ENCODE peak calls at places on chromosome X, in nine cellular contexts. One of them, this sample, is unnamed.

GRCh38 chrX:7568130-7568529 is 274.8 kb upstream of the VCX start:
- DNase-seq in lower leg skin: no peak
- DNase-seq in fibroblast of lung: no peak
- DNase-seq in mammary epithelial cell: no peak
- DNase-seq in fibroblast of the aortic adventitia: no peak
- DNase-seq in cardiac muscle cell: no peak
- DNase-seq in brain microvascular endothelial cell: no peak
- DNase-seq in DND-41: no peak
- DNase-seq in K562: no peak
- DNase-seq in this sample: no peak

GRCh38 chrX:117936162-117936561 is 180.4 kb downstream of the KLHL13 start:
- DNase-seq in brain microvascular endothelial cell: no peak
- DNase-seq in lower leg skin: no peak
- DNase-seq in cardiac muscle cell: no peak
- DNase-seq in DND-41: no peak
- DNase-seq in fibroblast of lung: no peak
- DNase-seq in fibroblast of the aortic adventitia: no peak
- DNase-seq in K562: peak; percentile 0
- DNase-seq in mammary epithelial cell: no peak
- DNase-seq in this sample: no peak

GRCh38 chrX:153647461-153648357 is 706 bp downstream of the DUSP9 start:
- DNase-seq in fibroblast of lung: no peak
- DNase-seq in mammary epithelial cell: no peak
- DNase-seq in K562: no peak
- DNase-seq in brain microvascular endothelial cell: no peak
- DNase-seq in lower leg skin: no peak
- DNase-seq in cardiac muscle cell: no peak
- DNase-seq in DND-41: no peak
- DNase-seq in fibroblast of the aortic adventitia: no peak
- DNase-seq in this sample: no peak

GRCh38 chrX:10939384-10939783 is 171.7 kb upstream of the HCCS start:
- DNase-seq in fibroblast of lung: no peak
- DNase-seq in mammary epithelial cell: peak; percentile 11
- DNase-seq in K562: no peak
- DNase-seq in DND-41: no peak
- DNase-seq in fibroblast of the aortic adventitia: peak; percentile 24
- DNase-seq in brain microvascular endothelial cell: no peak
- DNase-seq in cardiac muscle cell: no peak
- DNase-seq in lower leg skin: no peak
- DNase-seq in this sample: no peak

GRCh38 chrX:102599950-102600579 is 750 bp downstream of the ARMCX5 start:
- DNase-seq in brain microvascular endothelial cell: peak; percentile 11
- DNase-seq in fibroblast of lung: peak; percentile 54
- DNase-seq in lower leg skin: no peak
- DNase-seq in DND-41: no peak
- DNase-seq in fibroblast of the aortic adventitia: peak; percentile 54
- DNase-seq in mammary epithelial cell: peak; percentile 10
- DNase-seq in K562: peak; percentile 4
- DNase-seq in cardiac muscle cell: peak; percentile 36
- DNase-seq in this sample: no peak

GRCh38 chrX:39627257-39627656 is 470.5 kb downstream of the BCOR start:
- DNase-seq in fibroblast of lung: no peak
- DNase-seq in cardiac muscle cell: no peak
- DNase-seq in K562: peak; percentile 71
- DNase-seq in fibroblast of the aortic adventitia: no peak
- DNase-seq in DND-41: no peak
- DNase-seq in lower leg skin: no peak
- DNase-seq in brain microvascular endothelial cell: no peak
- DNase-seq in mammary epithelial cell: no peak
- DNase-seq in this sample: no peak

GRCh38 chrX:11367609-11368430 is 74.6 kb downstream of the AMELX start:
- DNase-seq in lower leg skin: no peak
- DNase-seq in cardiac muscle cell: peak; percentile 25
- DNase-seq in mammary epithelial cell: no peak
- DNase-seq in K562: peak; percentile 93
- DNase-seq in fibroblast of the aortic adventitia: no peak
- DNase-seq in fibroblast of lung: peak; percentile 8
- DNase-seq in brain microvascular endothelial cell: peak; percentile 15
- DNase-seq in DND-41: no peak
- DNase-seq in this sample: peak; percentile 49

GRCh38 chrX:77087529-77088169 is 359.5 kb upstream of the FGF16 start:
- DNase-seq in lower leg skin: peak; percentile 36
- DNase-seq in brain microvascular endothelial cell: peak; percentile 32
- DNase-seq in mammary epithelial cell: no peak
- DNase-seq in DND-41: no peak
- DNase-seq in fibroblast of the aortic adventitia: peak; percentile 83
- DNase-seq in cardiac muscle cell: peak; percentile 7
- DNase-seq in K562: no peak
- DNase-seq in fibroblast of lung: peak; percentile 25
- DNase-seq in this sample: no peak

GRCh38 chrX:16671005-16671404 is 21.0 kb downstream of the S100G start:
- DNase-seq in cardiac muscle cell: peak; percentile 74
- DNase-seq in lower leg skin: no peak
- DNase-seq in mammary epithelial cell: peak; percentile 25
- DNase-seq in fibroblast of lung: peak; percentile 69
- DNase-seq in DND-41: no peak
- DNase-seq in K562: peak; percentile 59
- DNase-seq in fibroblast of the aortic adventitia: peak; percentile 79
- DNase-seq in brain microvascular endothelial cell: peak; percentile 53
- DNase-seq in this sample: no peak

GRCh38 chrX:5295004-5295403 is 933.7 kb downstream of the NLGN4X start:
- DNase-seq in cardiac muscle cell: no peak
- DNase-seq in K562: no peak
- DNase-seq in lower leg skin: no peak
- DNase-seq in fibroblast of the aortic adventitia: no peak
- DNase-seq in fibroblast of lung: no peak
- DNase-seq in mammary epithelial cell: no peak
- DNase-seq in brain microvascular endothelial cell: no peak
- DNase-seq in DND-41: no peak
- DNase-seq in this sample: no peak

GRCh38 chrX:31219174-31219573 is 147.3 kb upstream of the FTHL17 start:
- DNase-seq in lower leg skin: no peak
- DNase-seq in cardiac muscle cell: no peak
- DNase-seq in DND-41: no peak
- DNase-seq in brain microvascular endothelial cell: no peak
- DNase-seq in fibroblast of lung: no peak
- DNase-seq in K562: peak; percentile 4
- DNase-seq in fibroblast of the aortic adventitia: no peak
- DNase-seq in mammary epithelial cell: no peak
- DNase-seq in this sample: no peak

GRCh38 chrX:120604359-120604782 is 470 bp downstream of the MCTS1 start:
- DNase-seq in fibroblast of lung: peak; percentile 56
- DNase-seq in cardiac muscle cell: peak; percentile 72
- DNase-seq in K562: peak; percentile 53
- DNase-seq in fibroblast of the aortic adventitia: peak; percentile 51
- DNase-seq in mammary epithelial cell: peak; percentile 25
- DNase-seq in DND-41: peak; percentile 49
- DNase-seq in brain microvascular endothelial cell: peak; percentile 32
- DNase-seq in lower leg skin: no peak
- DNase-seq in this sample: peak; percentile 11

GRCh38 chrX:107118322-107119147 is at the start of gene RBM41:
- DNase-seq in cardiac muscle cell: peak; percentile 80
- DNase-seq in K562: peak; percentile 73
- DNase-seq in fibroblast of the aortic adventitia: peak; percentile 75
- DNase-seq in fibroblast of lung: peak; percentile 85
- DNase-seq in brain microvascular endothelial cell: peak; percentile 68
- DNase-seq in mammary epithelial cell: peak; percentile 74
- DNase-seq in DND-41: peak; percentile 81
- DNase-seq in lower leg skin: peak; percentile 71
- DNase-seq in this sample: peak; percentile 9

GRCh38 chrX:46294234-46294633 is 251.0 kb downstream of the ZNF674 start:
- DNase-seq in cardiac muscle cell: peak; percentile 25
- DNase-seq in K562: no peak
- DNase-seq in mammary epithelial cell: no peak
- DNase-seq in lower leg skin: no peak
- DNase-seq in fibroblast of the aortic adventitia: peak; percentile 21
- DNase-seq in DND-41: no peak
- DNase-seq in brain microvascular endothelial cell: peak; percentile 3
- DNase-seq in fibroblast of lung: no peak
- DNase-seq in this sample: no peak

GRCh38 chrX:101550825-101551767 is 749 bp downstream of the ARMCX1 start:
- DNase-seq in brain microvascular endothelial cell: peak; percentile 15
- DNase-seq in cardiac muscle cell: peak; percentile 56
- DNase-seq in K562: peak; percentile 5
- DNase-seq in mammary epithelial cell: peak; percentile 4
- DNase-seq in fibroblast of lung: peak; percentile 37
- DNase-seq in fibroblast of the aortic adventitia: peak; percentile 45
- DNase-seq in DND-41: no peak
- DNase-seq in lower leg skin: peak; percentile 24
- DNase-seq in this sample: no peak

GRCh38 chrX:17842769-17843525 is 18.2 kb downstream of the RAI2 start:
- DNase-seq in fibroblast of the aortic adventitia: no peak
- DNase-seq in K562: no peak
- DNase-seq in fibroblast of lung: peak; percentile 36
- DNase-seq in DND-41: no peak
- DNase-seq in brain microvascular endothelial cell: no peak
- DNase-seq in cardiac muscle cell: peak; percentile 20
- DNase-seq in lower leg skin: no peak
- DNase-seq in mammary epithelial cell: no peak
- DNase-seq in this sample: no peak

GRCh38 chrX:48892896-48893295 is 4.7 kb downstream of the TIMM17B start:
- DNase-seq in fibroblast of the aortic adventitia: no peak
- DNase-seq in K562: no peak
- DNase-seq in lower leg skin: no peak
- DNase-seq in fibroblast of lung: no peak
- DNase-seq in cardiac muscle cell: no peak
- DNase-seq in DND-41: no peak
- DNase-seq in mammary epithelial cell: no peak
- DNase-seq in brain microvascular endothelial cell: no peak
- DNase-seq in this sample: no peak

GRCh38 chrX:2502668-2503519 is 2.1 kb upstream of the DHRSX start:
- DNase-seq in lower leg skin: no peak
- DNase-seq in fibroblast of lung: peak; percentile 34
- DNase-seq in mammary epithelial cell: no peak
- DNase-seq in brain microvascular endothelial cell: peak; percentile 11
- DNase-seq in DND-41: no peak
- DNase-seq in K562: peak; percentile 74
- DNase-seq in fibroblast of the aortic adventitia: peak; percentile 23
- DNase-seq in cardiac muscle cell: peak; percentile 44
- DNase-seq in this sample: no peak

GRCh38 chrX:8730812-8731578 is 942 bp downstream of the ANOS1 start:
- DNase-seq in cardiac muscle cell: no peak
- DNase-seq in mammary epithelial cell: peak; percentile 23
- DNase-seq in K562: no peak
- DNase-seq in brain microvascular endothelial cell: no peak
- DNase-seq in fibroblast of lung: no peak
- DNase-seq in lower leg skin: no peak
- DNase-seq in fibroblast of the aortic adventitia: no peak
- DNase-seq in DND-41: no peak
- DNase-seq in this sample: no peak

GRCh38 chrX:8728932-8729331 is 3.0 kb downstream of the ANOS1 start:
- DNase-seq in fibroblast of lung: no peak
- DNase-seq in brain microvascular endothelial cell: no peak
- DNase-seq in DND-41: no peak
- DNase-seq in mammary epithelial cell: no peak
- DNase-seq in lower leg skin: no peak
- DNase-seq in fibroblast of the aortic adventitia: no peak
- DNase-seq in cardiac muscle cell: no peak
- DNase-seq in K562: no peak
- DNase-seq in this sample: no peak

GRCh38 chrX:8724176-8724757 is 7.7 kb downstream of the ANOS1 start:
- DNase-seq in K562: peak; percentile 20
- DNase-seq in fibroblast of lung: no peak
- DNase-seq in lower leg skin: no peak
- DNase-seq in fibroblast of the aortic adventitia: no peak
- DNase-seq in DND-41: no peak
- DNase-seq in brain microvascular endothelial cell: no peak
- DNase-seq in cardiac muscle cell: peak; percentile 47
- DNase-seq in mammary epithelial cell: no peak
- DNase-seq in this sample: no peak

GRCh38 chrX:8721536-8721935 is 10.4 kb downstream of the ANOS1 start:
- DNase-seq in cardiac muscle cell: no peak
- DNase-seq in K562: no peak
- DNase-seq in fibroblast of the aortic adventitia: no peak
- DNase-seq in DND-41: no peak
- DNase-seq in lower leg skin: no peak
- DNase-seq in mammary epithelial cell: no peak
- DNase-seq in brain microvascular endothelial cell: no peak
- DNase-seq in fibroblast of lung: no peak
- DNase-seq in this sample: no peak

GRCh38 chrX:8726031-8726652 is 5.8 kb downstream of the ANOS1 start:
- DNase-seq in lower leg skin: no peak
- DNase-seq in DND-41: no peak
- DNase-seq in K562: no peak
- DNase-seq in cardiac muscle cell: no peak
- DNase-seq in fibroblast of the aortic adventitia: no peak
- DNase-seq in fibroblast of lung: peak; percentile 11
- DNase-seq in brain microvascular endothelial cell: no peak
- DNase-seq in mammary epithelial cell: peak; percentile 14
- DNase-seq in this sample: no peak
- H3K4me3 ChIP-seq in lower leg skin: no peak overlapping the region
- H3K4me3 ChIP-seq in DND-41: no peak overlapping the region
- H3K4me3 ChIP-seq in K562: no peak overlapping the region
- H3K4me3 ChIP-seq in cardiac muscle cell: no peak overlapping the region
- H3K4me3 ChIP-seq in fibroblast of the aortic adventitia: no peak overlapping the region
- H3K4me3 ChIP-seq in fibroblast of lung: no peak overlapping the region
- H3K4me3 ChIP-seq in brain microvascular endothelial cell: no peak overlapping the region
- H3K4me3 ChIP-seq in mammary epithelial cell: no peak overlapping the region
- H3K4me3 ChIP-seq in this sample: no peak overlapping the region

GRCh38 chrX:150365051-150365952 is 2.2 kb downstream of the MAMLD1 start:
- DNase-seq in brain microvascular endothelial cell: peak; percentile 28
- DNase-seq in K562: peak; percentile 34
- DNase-seq in cardiac muscle cell: peak; percentile 72
- DNase-seq in fibroblast of the aortic adventitia: peak; percentile 48
- DNase-seq in lower leg skin: peak; percentile 40
- DNase-seq in mammary epithelial cell: peak; percentile 42
- DNase-seq in fibroblast of lung: peak; percentile 66
- DNase-seq in DND-41: peak; percentile 77
- DNase-seq in this sample: no peak
- TF ChIP-seq CTCF in brain microvascular endothelial cell: peak; percentile 39
- TF ChIP-seq CTCF in K562: peak; percentile 54
- TF ChIP-seq CTCF in cardiac muscle cell: peak; percentile 46
- TF ChIP-seq CTCF in fibroblast of the aortic adventitia: peak; percentile 50
- TF ChIP-seq CTCF in lower leg skin: peak; percentile 34
- TF ChIP-seq CTCF in mammary epithelial cell: peak; percentile 26
- TF ChIP-seq CTCF in fibroblast of lung: peak; percentile 37
- TF ChIP-seq CTCF in DND-41: peak; percentile 72
- TF ChIP-seq CTCF in this sample: peak; percentile 44

DNA sequence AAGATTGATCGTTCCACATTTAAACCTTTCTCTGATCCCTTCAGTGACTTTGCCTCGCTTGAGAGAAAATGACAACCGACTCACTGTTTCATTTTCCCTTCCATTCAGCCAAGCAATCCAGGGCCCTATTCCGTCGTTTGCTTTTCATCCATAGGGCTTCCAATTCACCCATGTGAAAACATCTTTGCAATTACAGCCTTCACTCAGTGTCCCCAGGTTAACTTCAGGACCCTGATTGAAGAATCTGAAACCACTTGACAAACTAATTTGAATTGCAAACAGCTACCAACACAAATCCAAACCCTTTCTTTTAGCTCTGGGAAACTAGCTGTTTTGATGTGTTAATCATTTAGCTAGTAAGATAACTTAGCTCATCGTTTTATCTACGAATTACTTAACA is 120.2 kb upstream of the FAM9C start:
- DNase-seq in brain microvascular endothelial cell: no peak
- DNase-seq in fibroblast of the aortic adventitia: no peak
- DNase-seq in DND-41: no peak
- DNase-seq in fibroblast of lung: no peak
- DNase-seq in mammary epithelial cell: no peak
- DNase-seq in cardiac muscle cell: no peak
- DNase-seq in lower leg skin: no peak
- DNase-seq in K562: no peak
- DNase-seq in this sample: no peak
- H3K4me3 ChIP-seq in brain microvascular endothelial cell: no peak overlapping the region
- H3K4me3 ChIP-seq in fibroblast of the aortic adventitia: no peak overlapping the region
- H3K4me3 ChIP-seq in DND-41: no peak overlapping the region
- H3K4me3 ChIP-seq in fibroblast of lung: no peak overlapping the region
- H3K4me3 ChIP-seq in mammary epithelial cell: no peak overlapping the region
- H3K4me3 ChIP-seq in cardiac muscle cell: no peak overlapping the region
- H3K4me3 ChIP-seq in lower leg skin: no peak overlapping the region
- H3K4me3 ChIP-seq in K562: no peak overlapping the region
- H3K4me3 ChIP-seq in this sample: no peak overlapping the region

GRCh38 chrX:54785901-54786300 is 12.2 kb downstream of the ITIH6 start:
- DNase-seq in DND-41: no peak
- DNase-seq in lower leg skin: no peak
- DNase-seq in K562: peak; percentile 25
- DNase-seq in fibroblast of lung: no peak
- DNase-seq in mammary epithelial cell: no peak
- DNase-seq in cardiac muscle cell: peak; percentile 24
- DNase-seq in brain microvascular endothelial cell: no peak
- DNase-seq in fibroblast of the aortic adventitia: peak; percentile 13
- DNase-seq in this sample: no peak
- TF ChIP-seq CTCF in DND-41: no peak
- TF ChIP-seq CTCF in lower leg skin: no peak
- TF ChIP-seq CTCF in K562: peak; percentile 43
- TF ChIP-seq CTCF in fibroblast of lung: peak; percentile 16
- TF ChIP-seq CTCF in mammary epithelial cell: peak; percentile 16
- TF ChIP-seq CTCF in cardiac muscle cell: peak; percentile 28
- TF ChIP-seq CTCF in brain microvascular endothelial cell: peak; percentile 33
- TF ChIP-seq CTCF in fibroblast of the aortic adventitia: peak; percentile 28
- TF ChIP-seq CTCF in this sample: peak; percentile 20